ENCODE peak calls at places on chromosomes 4 and X, in nine cellular contexts. O is esophagus squamous epithelium; V is choroid plexus epithelial cell; J is HEK293T; A is NCI-H748 treated with DMSO at 0.1 percent for 48 hours; R is central memory CD4-positive, alpha-beta T cell; M is DMS153; P is Daoy; Q is activated naive CD8-positive, alpha-beta T cell treated with anti-CD3 and anti-CD28 coated beads, Interleukin-2, amount 10 ng/mL, durations not matched to agents 7 days and 5 days. K is an unnamed sample.

GRCh38 chr4:7683126-7683703 is 248.5 kb upstream of the PSAPL1 start:
- DNase-seq in Q (no peak), A (no peak), J (no peak), R (no peak), O (no peak), P (no peak), V (no peak), M (no peak), K (no peak)

GRCh38 chr4:54902261-54902660 is 223.1 kb downstream of the KDR start:
- DNase-seq in Q (no peak), V (peak), J (no peak), O (no peak), R (no peak), M (no peak), P (no peak), A (no peak), K (no peak)

GRCh38 chr4:97774347-97774989 is 368.8 kb downstream of the STPG2 start:
- DNase-seq in J (no peak), A (no peak), O (no peak), M (no peak), Q (no peak), P (no peak), V (no peak), R (no peak), K (no peak)

GRCh38 chrX:146409528-146409927 is 400.0 kb upstream of the CXorf51B start:
- DNase-seq in V (no peak), O (no peak), Q (no peak), J (no peak), M (no peak), A (no peak), P (no peak), R (no peak), K (no peak)

GRCh38 chr4:5638316-5638715 is 70.0 kb downstream of the EVC2 start:
- DNase-seq in Q (no peak), P (peak), A (no peak), O (no peak), V (peak), M (no peak), J (no peak), R (no peak), K (no peak)

GRCh38 chr4:73859614-73860088 is 6.6 kb downstream of the PF4V1 start:
- DNase-seq in A (no peak), R (no peak), Q (no peak), V (peak), M (no peak), O (no peak), P (peak), J (no peak), K (no peak)

GRCh38 chr4:682490-683172 is 6.3 kb downstream of the SLC49A3 start:
- DNase-seq in R (no peak), V (no peak), Q (peak), A (no peak), J (no peak), O (no peak), M (peak), P (peak), K (no peak)

GRCh38 chr4:17085416-17085815 is 187.0 kb upstream of the LDB2 start:
- DNase-seq in J (no peak), A (no peak), Q (no peak), O (no peak), V (no peak), P (no peak), R (no peak), M (no peak), K (no peak)

GRCh38 chr4:772118-772517 is 53.8 kb downstream of the CPLX1 start:
- DNase-seq in P (no peak), A (no peak), M (no peak), O (no peak), R (no peak), V (no peak), J (no peak), Q (no peak), K (no peak)

K was measured in nucleus accumbens.